ENCODE peak calls at places on chromosomes 13 and 19, in four cellular contexts. F is tibial artery, T is cardiac muscle cell, I is breast epithelium. O is an unnamed sample.

GRCh38 chr19:51259348-51260245 is 8.7 kb downstream of the SIGLECL1 start:
- DNase-seq in F (peak), T (peak), I (no peak), O (no peak)

GRCh38 chr19:17209126-17210036 is 5.8 kb upstream of the USE1 start:
- DNase-seq in F (no peak), T (peak), I (no peak), O (no peak)

GRCh38 chr13:113511361-113511760 is 20.9 kb upstream of the DCUN1D2 start:
- DNase-seq in F (no peak), T (no peak), I (no peak), O (no peak)

GRCh38 chr13:105998233-105998550 is 537.3 kb downstream of the EFNB2 start:
- DNase-seq in F (no peak), T (no peak), I (no peak), O (no peak)

GRCh38 chr13:75896271-75896670 is 260.1 kb downstream of the LMO7 start:
- DNase-seq in F (no peak), T (no peak), I (no peak), O (no peak)

GRCh38 chr13:65724261-65724660 is 1505.9 kb downstream of the PCDH9 start:
- DNase-seq in F (no peak), T (peak), I (no peak), O (no peak)

GRCh38 chr13:93709511-93710244 is 483.1 kb downstream of the GPC6 start:
- DNase-seq in F (no peak), T (no peak), I (no peak), O (no peak)

GRCh38 chr13:25345555-25345954 is 26.2 kb upstream of the ATP8A2 start:
- DNase-seq in F (no peak), T (no peak), I (no peak), O (no peak)

GRCh38 chr13:45781553-45782326 is 69.8 kb downstream of the SIAH3 start:
- DNase-seq in F (no peak), T (peak), I (no peak), O (no peak)

GRCh38 chr13:32134241-32134801 is 102.7 kb downstream of the FRY start:
- DNase-seq in F (no peak), T (no peak), I (no peak), O (no peak)

GRCh38 chr13:95716231-95716630 is 39.3 kb downstream of the DNAJC3 start:
- DNase-seq in F (no peak), T (no peak), I (no peak), O (no peak)

GRCh38 chr13:105936816-105937215 is 598.6 kb downstream of the EFNB2 start:
- DNase-seq in F (no peak), T (no peak), I (no peak), O (no peak)

GRCh38 chr13:43232144-43232840 is 208.9 kb downstream of the DNAJC15 start:
- DNase-seq in F (no peak), T (no peak), I (no peak), O (no peak)

GRCh38 chr19:3721131-3721899 is 13.1 kb downstream of the TJP3 start:
- DNase-seq in F (peak), T (peak), I (peak), O (peak)

GRCh38 chr19:19403373-19403901 is 2.0 kb upstream of the GATAD2A start:
- DNase-seq in F (no peak), T (peak), I (no peak), O (no peak)

GRCh38 chr19:19628499-19629134 is 597 bp upstream of the LPAR2 start:
- DNase-seq in F (no peak), T (peak), I (peak), O (no peak)

GRCh38 chr19:45646345-45646698 is 7.1 kb upstream of the EML2 start:
- DNase-seq in F (no peak), T (no peak), I (no peak), O (no peak)
- H3K4me3 ChIP-seq in F (no peak), T (no peak), I (peak), O (no peak)

GRCh38 chr19:6017576-6017975 is 39.6 kb upstream of the RANBP3 start:
- DNase-seq in F (no peak), T (no peak), I (no peak), O (no peak)
- H3K4me3 ChIP-seq in F (no peak), T (no peak), I (no peak), O (no peak)

GRCh38 chr13:40483601-40484000 is 182.8 kb downstream of the FOXO1 start:
- DNase-seq in F (no peak), T (no peak), I (no peak), O (no peak)

GRCh38 chr13:40484981-40485380 is 181.5 kb downstream of the FOXO1 start:
- DNase-seq in F (no peak), T (no peak), I (no peak), O (no peak)

GRCh38 chr13:40485611-40486517 is 180.6 kb downstream of the FOXO1 start:
- DNase-seq in F (no peak), T (no peak), I (no peak), O (no peak)

GRCh38 chr13:40486518-40487163 is 179.8 kb downstream of the FOXO1 start:
- DNase-seq in F (no peak), T (no peak), I (no peak), O (no peak)

GRCh38 chr13:40484101-40484800 is 182.2 kb downstream of the FOXO1 start:
- DNase-seq in F (no peak), T (no peak), I (no peak), O (no peak)
- H3K4me3 ChIP-seq in F (no peak), T (no peak), I (no peak), O (no peak)

GRCh38 chr19:55016017-55016416 is 22.0 kb downstream of the GP6 start:
- DNase-seq in F (no peak), T (no peak), I (no peak), O (no peak)
- H3K4me3 ChIP-seq in F (no peak), T (no peak), I (no peak), O (no peak)

GRCh38 chr19:43652546-43652874 is 12.9 kb upstream of the CADM4 start:
- DNase-seq in F (no peak), T (no peak), I (no peak), O (no peak)
- H3K4me3 ChIP-seq in F (no peak), T (no peak), I (no peak), O (no peak)

GRCh38 chr19:13027031-13027430 is 31.8 kb downstream of the NFIX start:
- DNase-seq in F (no peak), T (no peak), I (no peak), O (no peak)
- H3K4me3 ChIP-seq in F (peak), T (no peak), I (peak), O (peak)

GRCh38 chr19:6233051-6233826 is 46.5 kb downstream of the MLLT1 start:
- DNase-seq in F (peak), T (peak), I (peak), O (peak)
- H3K4me3 ChIP-seq in F (no peak), T (no peak), I (peak), O (no peak)

O was measured in suprapubic skin.